ENCODE peak calls at places on chromosome 12, in eight cellular contexts. M, I, L, X, A, K, F and B are unnamed samples.

GRCh38 chr12:107564946-107565345 is 120.7 kb upstream of the PWP1 start:
- DNase-seq in X (no peak), M (no peak), K (no peak), F (no peak), L (no peak), A (no peak), I (no peak), B (no peak)

GRCh38 chr12:98592825-98593322 is 612 bp upstream of the SLC25A3 start:
- DNase-seq in X (no peak), M (no peak), K (no peak), L (no peak), I (no peak), F (no peak), A (no peak), B (no peak)

GRCh38 chr12:39595923-39596322 is 23.7 kb downstream of the ABCD2 start:
- DNase-seq in M (no peak), I (no peak), X (no peak), A (no peak), K (no peak), F (no peak), L (no peak), B (no peak)

GRCh38 chr12:92029902-92030586 is 115.6 kb downstream of the BTG1 start:
- DNase-seq in X (no peak), I (no peak), A (no peak), L (no peak), K (no peak), F (no peak), M (no peak), B (no peak)

GRCh38 chr12:17206553-17206952 is 600.6 kb upstream of the LMO3 start:
- DNase-seq in M (no peak), K (no peak), L (no peak), A (no peak), I (no peak), F (no peak), X (no peak), B (no peak)

GRCh38 chr12:74527491-74527890 is 10.1 kb upstream of the ATXN7L3B start:
- DNase-seq in F (no peak), I (no peak), A (no peak), M (no peak), X (no peak), L (no peak), K (no peak), B (no peak)

GRCh38 chr12:1108276-1108675 is 117.3 kb downstream of the ERC1 start:
- DNase-seq in L (no peak), K (peak; percentile 56), I (no peak), X (no peak), M (no peak), F (no peak), A (no peak), B (peak; percentile 40)

GRCh38 chr12:14619731-14620501 is 52.2 kb upstream of the PLBD1 start:
- DNase-seq in F (no peak), L (no peak), K (no peak), M (no peak), X (no peak), A (no peak), I (peak; percentile 68), B (no peak)

GRCh38 chr12:11713202-11713601 is 63.7 kb downstream of the ETV6 start:
- DNase-seq in K (no peak), L (no peak), I (no peak), M (no peak), X (no peak), F (no peak), A (no peak), B (no peak)

GRCh38 chr12:101877816-101878811 is 734 bp downstream of the DRAM1 start:
- DNase-seq in K (peak; percentile 46), F (no peak), M (no peak), A (no peak), I (peak; percentile 42), X (no peak), L (peak; percentile 1), B (peak; percentile 13)

GRCh38 chr12:108826807-108827721 is 30.3 kb downstream of the SSH1 start:
- DNase-seq in M (no peak), A (no peak), L (no peak), I (no peak), F (no peak), X (no peak), K (no peak), B (no peak)

GRCh38 chr12:6229823-6230222 is 29.6 kb downstream of the CD9 start:
- DNase-seq in L (no peak), M (peak; percentile 65), A (peak; percentile 34), K (no peak), F (no peak), I (no peak), X (no peak), B (no peak)

GRCh38 chr12:125188912-125189881 is 124.0 kb downstream of the AACS start:
- DNase-seq in I (no peak), L (no peak), F (no peak), A (peak; percentile 43), M (no peak), X (no peak), K (no peak), B (no peak)

GRCh38 chr12:113413488-113413939 is 8.7 kb upstream of the SDSL start:
- DNase-seq in F (no peak), K (no peak), I (no peak), M (no peak), X (no peak), A (no peak), L (no peak), B (no peak)

GRCh38 chr12:107598906-107599305 is 86.7 kb upstream of the PWP1 start:
- DNase-seq in A (no peak), L (no peak), M (no peak), F (no peak), X (no peak), I (no peak), K (no peak), B (no peak)

GRCh38 chr12:39958377-39958776 is 147.5 kb downstream of the SLC2A13 start:
- DNase-seq in M (no peak), F (no peak), X (no peak), K (no peak), A (no peak), L (no peak), I (no peak), B (no peak)